ENCODE peak calls at places on chromosomes 13 and 19, in five cellular contexts. B is activated T-cell treated with anti-CD3 and anti-CD28 coated beads, Interleukin-2, amount 50 U/mL, for 72 hours; Z is sciatic nerve; X is T-helper 17 cell; D is stimulated activated naive CD8-positive, alpha-beta T cell treated with anti-CD3 and anti-CD28 coated beads, Interleukin-15, Interleukin-2, amounts not matched to agents 100 U/mL and 50 U/mL, for 24 hours. K is an unnamed sample.
A peak's percentile ranks its signal among the peaks of the same experiment; 100 is the strongest.

GRCh38 chr13:48773531-48774275 is 120.0 kb downstream of the CYSLTR2 start:
- ATAC-seq in B (no peak), Z (no peak), X (no peak), D (no peak), K (no peak)

GRCh38 chr19:40605201-40605971 is 4.2 kb downstream of the LTBP4 start:
- ATAC-seq in B (peak; percentile 55), Z (no peak), X (peak; percentile 60), D (peak; percentile 48), K (peak; percentile 39)

GRCh38 chr13:38202730-38203129 is 146.9 kb upstream of the UFM1 start:
- ATAC-seq in B (peak; percentile 72), Z (no peak), X (no peak), D (peak; percentile 43), K (no peak)

GRCh38 chr19:34555447-34555846 is 73.9 kb downstream of the WTIP start:
- ATAC-seq in B (no peak), Z (no peak), X (no peak), D (no peak), K (peak; percentile 81)

GRCh38 chr13:51322826-51323225 is 16.7 kb upstream of the SERPINE3 start:
- ATAC-seq in B (no peak), Z (no peak), X (no peak), D (no peak), K (no peak)

GRCh38 chr13:39451860-39452301 is 151.1 kb downstream of the LHFPL6 start:
- ATAC-seq in B (no peak), Z (peak; percentile 87), X (peak; percentile 40), D (no peak), K (no peak)

GRCh38 chr19:49779731-49780578 is 13.2 kb downstream of the AP2A1 start:
- ATAC-seq in B (no peak), Z (peak; percentile 28), X (no peak), D (no peak), K (no peak)

GRCh38 chr19:1355258-1355973 is 28.3 kb upstream of the NDUFS7 start:
- ATAC-seq in B (no peak), Z (peak; percentile 20), X (no peak), D (no peak), K (peak; percentile 3)

GRCh38 chr13:109744512-109745051 is 41.8 kb downstream of the IRS2 start:
- ATAC-seq in B (no peak), Z (peak; percentile 63), X (no peak), D (no peak), K (peak; percentile 44)

GRCh38 chr13:26971990-26972888 is 199.4 kb downstream of the USP12 start:
- ATAC-seq in B (peak; percentile 62), Z (no peak), X (peak; percentile 54), D (peak; percentile 50), K (peak; percentile 54)

GRCh38 chr13:33235078-33235477 is 50.5 kb downstream of the STARD13 start:
- ATAC-seq in B (no peak), Z (peak; percentile 43), X (no peak), D (no peak), K (peak; percentile 81)

GRCh38 chr13:21934309-21934708 is 263.4 kb downstream of the FGF9 start:
- ATAC-seq in B (no peak), Z (no peak), X (no peak), D (no peak), K (no peak)

GRCh38 chr19:51368366-51369282 is at the start of gene CLDND2:
- ATAC-seq in B (no peak), Z (no peak), X (no peak), D (no peak), K (no peak)

GRCh38 chr13:39910833-39911232 is 255.4 kb downstream of the COG6 start:
- ATAC-seq in B (peak; percentile 66), Z (no peak), X (no peak), D (no peak), K (peak; percentile 86)

GRCh38 chr19:52492201-52492960 is 35.1 kb upstream of the ZNF808 start:
- ATAC-seq in B (peak; percentile 58), Z (no peak), X (no peak), D (no peak), K (no peak)

GRCh38 chr19:46602392-46603194 is 1.5 kb downstream of the CALM3 start:
- ATAC-seq in B (peak; percentile 13), Z (no peak), X (no peak), D (peak; percentile 64), K (peak; percentile 36)

K was measured in SK-N-SH treated with all-trans-retinoic acid at 6 μM for 48 hours.